ENCODE peak calls at places on chromosomes 16 and 17, in five cellular contexts. C, J, W, K and V are unnamed samples.

GRCh38 chr16:50688867-50689266 is 4.5 kb upstream of the NOD2 start:
- DNase-seq in C (no peak), J (no peak), W (no peak), K (no peak), V (no peak)

GRCh38 chr16:48182979-48183537 is 27.3 kb upstream of the ABCC12 start:
- DNase-seq in C (no peak), J (no peak), W (no peak), K (no peak), V (no peak)

GRCh38 chr16:1450218-1450617 is 5.9 kb upstream of the CCDC154 start:
- DNase-seq in C (no peak), J (no peak), W (no peak), K (no peak), V (no peak)

GRCh38 chr17:68344701-68345136 is 53.4 kb downstream of the ARSG start:
- DNase-seq in C (no peak), J (no peak), W (no peak), K (no peak), V (no peak)

GRCh38 chr17:57247261-57247660 is 9.1 kb upstream of the MSI2 start:
- DNase-seq in C (no peak), J (no peak), W (no peak), K (no peak), V (no peak)

GRCh38 chr17:50557265-50558029 is 3.1 kb upstream of the CACNA1G start:
- DNase-seq in C (no peak), J (no peak), W (no peak), K (no peak), V (no peak)

GRCh38 chr17:35804658-35805192 is 4.6 kb upstream of the TAF15 start:
- DNase-seq in C (no peak), J (peak), W (peak), K (peak), V (peak)

GRCh38 chr17:48470388-48471034 is 40.5 kb upstream of the SKAP1 start:
- DNase-seq in C (no peak), J (no peak), W (no peak), K (no peak), V (no peak)

GRCh38 chr17:48137658-48138057 is 30.1 kb downstream of the SNX11 start:
- DNase-seq in C (no peak), J (no peak), W (no peak), K (no peak), V (no peak)

DNA sequence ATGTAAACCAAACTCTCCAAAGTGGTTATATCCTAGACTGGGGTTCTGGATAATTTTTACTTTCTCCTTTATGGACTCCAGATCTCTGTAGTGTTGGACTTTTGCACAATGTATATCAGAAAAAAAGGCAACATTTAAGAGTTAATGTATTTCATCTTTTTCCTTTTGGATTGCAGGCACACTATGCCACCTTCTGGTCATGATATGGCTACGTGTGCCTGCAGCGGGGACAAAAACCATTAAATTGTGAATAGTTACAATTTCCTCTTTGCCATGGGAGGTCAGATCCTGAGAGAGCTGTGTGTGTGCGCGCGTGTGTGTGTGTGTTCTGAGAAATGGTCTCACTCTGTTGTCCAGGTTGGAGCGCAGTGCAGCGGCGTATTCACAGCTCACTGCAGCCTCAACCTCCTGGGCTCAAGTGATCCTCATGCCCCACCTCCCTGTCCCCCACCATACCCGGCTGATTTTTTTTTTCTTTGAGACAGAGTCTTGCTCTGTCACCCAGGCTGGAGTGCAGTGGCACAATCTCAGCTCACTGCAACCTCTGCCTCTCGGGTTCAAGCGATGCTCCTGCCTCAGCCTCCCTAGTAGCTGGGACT is 4.3 kb upstream of the SGF29 start:
- DNase-seq in C (no peak), J (no peak), W (no peak), K (no peak), V (no peak)
- TF ChIP-seq CTCF in C (peak), J (no peak), W (peak), K (peak), V (no peak)

GRCh38 chr16:69399361-69399760 is 13.6 kb upstream of the TERF2 start:
- DNase-seq in C (no peak), J (no peak), W (no peak), K (no peak), V (no peak)

GRCh38 chr16:69395859-69396186 is 10.0 kb upstream of the TERF2 start:
- DNase-seq in C (no peak), J (no peak), W (no peak), K (no peak), V (no peak)

GRCh38 chr16:69396187-69397061 is 10.6 kb upstream of the TERF2 start:
- DNase-seq in C (peak), J (peak), W (peak), K (peak), V (peak)

GRCh38 chr16:69393898-69394849 is 8.4 kb upstream of the TERF2 start:
- DNase-seq in C (no peak), J (no peak), W (no peak), K (no peak), V (no peak)

GRCh38 chr16:69397821-69398521 is 12.2 kb upstream of the TERF2 start:
- DNase-seq in C (no peak), J (peak), W (peak), K (peak), V (peak)
- TF ChIP-seq CTCF in C (peak), J (peak), W (peak), K (peak), V (peak)

GRCh38 chr17:19713901-19714361 is 2.5 kb downstream of the SLC47A2 start:
- DNase-seq in C (no peak), J (no peak), W (no peak), K (no peak), V (no peak)

GRCh38 chr17:19716108-19717030 is at the start of gene SLC47A2:
- DNase-seq in C (no peak), J (no peak), W (no peak), K (no peak), V (no peak)

GRCh38 chr17:19714542-19715411 is 1.6 kb downstream of the SLC47A2 start:
- DNase-seq in C (no peak), J (no peak), W (no peak), K (no peak), V (no peak)

GRCh38 chr17:19712436-19713004 is 3.9 kb downstream of the SLC47A2 start:
- DNase-seq in C (no peak), J (no peak), W (no peak), K (no peak), V (no peak)

DNA sequence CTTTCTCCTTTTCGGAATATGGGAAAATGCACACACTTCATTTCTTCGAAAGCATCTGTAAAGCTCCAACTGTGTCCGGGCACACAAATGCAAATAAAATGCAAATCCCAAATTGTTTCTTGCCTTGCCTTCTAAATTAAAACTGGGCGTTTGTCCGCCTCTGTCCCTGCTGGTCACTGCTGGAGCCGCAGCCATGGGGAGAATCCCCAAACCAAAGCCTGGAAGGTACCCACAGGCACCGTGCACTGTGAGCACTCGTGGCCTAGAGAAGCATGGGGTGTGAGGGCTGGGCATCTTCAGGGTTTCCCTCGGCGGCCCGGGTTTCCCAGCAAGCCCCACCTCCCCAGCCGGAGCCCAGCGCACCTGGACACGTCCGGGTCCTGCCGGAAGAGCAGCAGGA is 2.9 kb downstream of the SLC47A2 start:
- DNase-seq in C (no peak), J (no peak), W (no peak), K (no peak), V (no peak)
- TF ChIP-seq CTCF in C (no peak), J (no peak), W (no peak), K (no peak), V (peak)

GRCh38 chr17:42547001-42547461 is 5.7 kb upstream of the HSD17B1 start:
- DNase-seq in C (no peak), J (no peak), W (no peak), K (no peak), V (no peak)

GRCh38 chr17:42547698-42548069 is 5.0 kb upstream of the HSD17B1 start:
- DNase-seq in C (no peak), J (no peak), W (no peak), K (no peak), V (no peak)

GRCh38 chr17:42548993-42549755 is 3.5 kb upstream of the HSD17B1 start:
- DNase-seq in C (no peak), J (no peak), W (no peak), K (no peak), V (no peak)

GRCh38 chr17:42544874-42545283 is 7.8 kb upstream of the HSD17B1 start:
- DNase-seq in C (no peak), J (no peak), W (no peak), K (no peak), V (no peak)

GRCh38 chr17:42548070-42548837 is 4.5 kb upstream of the HSD17B1 start:
- DNase-seq in C (no peak), J (peak), W (no peak), K (peak), V (peak)
- TF ChIP-seq CTCF in C (peak), J (peak), W (peak), K (peak), V (peak)

GRCh38 chr16:11972128-11972527 is 4.4 kb upstream of the SNX29 start:
- DNase-seq in C (no peak), J (no peak), W (no peak), K (no peak), V (no peak)
- TF ChIP-seq CTCF in C (no peak), J (no peak), W (no peak), K (no peak), V (no peak)

DNA sequence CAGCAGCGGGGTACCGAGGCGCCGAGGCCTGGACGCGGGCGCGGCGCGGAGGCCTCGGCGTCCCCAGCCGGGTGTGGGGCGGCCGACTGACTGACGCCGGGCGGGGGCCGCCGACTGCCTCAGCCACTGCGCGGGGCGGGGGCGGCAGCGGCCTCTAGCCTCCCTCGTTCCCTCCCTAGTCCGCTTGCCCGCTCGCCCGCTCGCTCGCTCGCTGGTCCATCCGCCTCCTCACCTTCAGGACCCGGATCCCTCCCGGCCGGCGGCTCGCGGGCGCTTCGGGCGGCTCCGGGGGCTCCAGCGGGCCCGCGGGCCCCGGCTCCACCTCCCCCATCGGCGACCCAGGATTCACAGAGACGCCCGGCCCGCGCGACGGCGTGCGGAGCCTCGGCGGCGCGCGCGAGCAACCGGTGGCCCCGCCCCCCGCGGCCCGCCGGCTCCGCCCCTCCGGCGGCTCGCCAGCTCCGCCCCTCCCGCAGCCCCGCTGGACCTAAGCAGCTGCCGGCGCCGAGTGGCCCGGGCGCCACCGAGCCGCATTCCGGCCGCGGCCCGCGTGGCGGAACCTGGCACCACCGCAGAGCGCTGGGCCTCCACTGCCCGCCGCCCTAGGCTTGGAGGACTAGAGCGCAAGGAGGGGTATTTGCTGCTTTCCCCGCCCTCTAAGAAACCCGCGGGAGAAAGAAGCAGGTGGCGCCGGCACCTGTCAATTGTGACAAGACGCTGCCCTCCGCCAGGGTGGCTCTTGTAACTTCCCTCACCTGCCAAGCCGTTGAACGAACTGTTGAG is 773 bp downstream of the PHLPP2 start:
- DNase-seq in C (peak), J (peak), W (no peak), K (peak), V (peak)
- TF ChIP-seq CTCF in C (no peak), J (no peak), W (no peak), K (peak), V (no peak)

GRCh38 chr17:61869138-61869537 is 5.8 kb upstream of the BRIP1 start:
- DNase-seq in C (no peak), J (no peak), W (no peak), K (no peak), V (no peak)
- TF ChIP-seq CTCF in C (no peak), J (no peak), W (no peak), K (no peak), V (no peak)

GRCh38 chr16:27224271-27224737 is 21.0 kb downstream of the KDM8 start:
- DNase-seq in C (no peak), J (no peak), W (no peak), K (no peak), V (no peak)

GRCh38 chr16:27226476-27226875 is 23.1 kb downstream of the KDM8 start:
- DNase-seq in C (no peak), J (no peak), W (no peak), K (no peak), V (no peak)

GRCh38 chr16:27226976-27227705 is 23.8 kb downstream of the KDM8 start:
- DNase-seq in C (no peak), J (no peak), W (no peak), K (no peak), V (no peak)

GRCh38 chr16:27224741-27225300 is 21.5 kb downstream of the KDM8 start:
- DNase-seq in C (no peak), J (no peak), W (no peak), K (no peak), V (no peak)

DNA sequence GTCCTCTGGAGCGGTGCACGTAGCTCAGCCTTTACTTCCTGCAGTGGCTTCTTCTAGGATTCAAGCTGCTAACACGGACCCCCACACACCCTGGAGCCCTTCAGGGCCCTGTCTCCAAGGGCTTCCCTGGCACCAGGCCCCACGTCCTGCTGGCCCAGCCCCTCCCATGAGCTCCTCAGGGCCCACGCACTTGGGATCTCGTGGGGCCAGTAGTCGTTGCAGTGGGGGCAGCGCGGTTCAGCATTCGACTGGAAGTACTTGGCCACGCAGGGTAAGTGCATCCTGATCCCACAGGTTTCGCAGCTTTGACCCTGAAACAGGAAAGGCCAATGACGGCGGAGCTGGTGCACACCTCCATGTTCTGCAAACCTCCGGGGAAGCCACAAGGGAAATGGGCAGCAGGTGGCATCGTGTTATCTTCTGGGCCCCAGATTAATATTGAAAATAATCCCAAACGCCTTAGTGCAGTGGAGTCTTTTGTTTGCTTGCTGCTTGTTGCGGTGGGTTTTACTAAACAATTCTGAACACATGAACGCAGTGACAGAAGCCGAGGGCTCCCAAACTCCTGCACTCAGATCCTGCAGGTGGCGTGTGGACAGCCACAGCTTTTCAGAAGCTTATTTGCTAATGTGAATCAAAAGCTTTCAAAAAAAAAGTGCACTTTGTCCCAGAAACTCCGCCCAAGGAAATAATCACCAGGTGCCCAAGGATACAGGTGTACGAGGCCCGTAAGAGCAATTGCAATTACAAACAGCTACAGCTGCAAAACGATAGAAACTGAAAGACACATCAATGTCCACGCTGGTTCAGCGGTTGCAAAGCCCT is 22.4 kb downstream of the KDM8 start:
- DNase-seq in C (no peak), J (no peak), W (no peak), K (peak), V (no peak)
- TF ChIP-seq CTCF in C (no peak), J (no peak), W (no peak), K (peak), V (no peak)